ENCODE peak calls at places on chromosome 13, in nine cellular contexts. K, S, C, M, F, Q, X, H and J are unnamed samples.

GRCh38 chr13:40629678-40630384 is 36.6 kb downstream of the FOXO1 start:
- DNase-seq in H (no peak), M (peak; percentile 8), F (no peak), C (no peak), K (no peak), S (no peak), X (no peak), Q (no peak), J (no peak)

GRCh38 chr13:65553328-65553727 is 1676.8 kb downstream of the PCDH9 start:
- DNase-seq in X (no peak), F (no peak), H (no peak), S (no peak), C (no peak), Q (no peak), M (no peak), K (no peak), J (no peak)

GRCh38 chr13:106497079-106497478 is 38.4 kb downstream of the EFNB2 start:
- DNase-seq in X (no peak), M (no peak), C (no peak), K (no peak), F (no peak), S (no peak), Q (no peak), H (no peak), J (no peak)

GRCh38 chr13:46062190-46062589 is 9.6 kb upstream of the ZC3H13 start:
- DNase-seq in C (peak; percentile 76), F (no peak), H (no peak), M (no peak), X (no peak), S (peak; percentile 30), Q (peak; percentile 13), K (no peak), J (no peak)

GRCh38 chr13:36736119-36736726 is 62.4 kb downstream of the SERTM1 start:
- DNase-seq in Q (peak; percentile 83), M (peak; percentile 14), C (peak; percentile 36), X (no peak), F (no peak), H (peak; percentile 48), K (peak; percentile 44), S (peak; percentile 67), J (peak; percentile 7)

GRCh38 chr13:64371045-64371444 is 2859.1 kb downstream of the PCDH9 start:
- DNase-seq in S (no peak), K (no peak), Q (no peak), F (no peak), X (no peak), M (peak; percentile 37), C (peak; percentile 45), H (no peak), J (no peak)

GRCh38 chr13:99956473-99957349 is 14.9 kb downstream of the ZIC5 start:
- DNase-seq in F (no peak), X (no peak), M (no peak), K (no peak), C (no peak), S (no peak), H (no peak), Q (no peak), J (no peak)

GRCh38 chr13:51058461-51059167 is 52.5 kb downstream of the C13orf42 start:
- DNase-seq in H (no peak), K (peak; percentile 51), M (no peak), C (no peak), S (no peak), F (no peak), X (no peak), Q (no peak), J (no peak)

GRCh38 chr13:34671136-34671535 is 270.9 kb upstream of the NBEA start:
- DNase-seq in Q (no peak), H (no peak), X (no peak), F (peak; percentile 76), K (no peak), C (no peak), S (peak; percentile 15), M (no peak), J (no peak)